ENCODE peak calls at places on chromosome 5, in nine cellular contexts. J is tibial artery; L is neuronal stem cell; C is SK-N-SH; U is foreskin keratinocyte; Y is CD8-positive, alpha-beta T cell; E is GM23338; R is PC-9; P is SJSA1. S is an unnamed sample.

GRCh38 chr5:115842089-115842881 is 550 bp downstream of the AP3S1 start:
- DNase-seq in L (no peak), U (peak; percentile 38), J (no peak), P (peak; percentile 95), Y (peak; percentile 9), C (peak; percentile 90), R (no peak), E (peak; percentile 75), S (peak; percentile 57)

GRCh38 chr5:40669606-40670005 is 10.1 kb upstream of the PTGER4 start:
- DNase-seq in E (no peak), J (no peak), C (no peak), Y (no peak), R (no peak), L (no peak), P (no peak), U (no peak), S (no peak)

GRCh38 chr5:78719504-78720233 is 71.1 kb upstream of the LHFPL2 start:
- DNase-seq in Y (no peak), J (no peak), E (no peak), U (no peak), P (no peak), L (no peak), C (no peak), R (no peak), S (no peak)

GRCh38 chr5:181255836-181256578 is 4.9 kb downstream of the TRIM52 start:
- DNase-seq in J (no peak), U (no peak), P (no peak), L (no peak), C (no peak), Y (no peak), E (no peak), R (no peak), S (no peak)

GRCh38 chr5:3195991-3196390 is 399.6 kb upstream of the IRX1 start:
- DNase-seq in C (no peak), P (no peak), E (peak; percentile 53), U (no peak), L (no peak), J (no peak), R (no peak), Y (no peak), S (no peak)

GRCh38 chr5:124651663-124652513 is 94.6 kb downstream of the ZNF608 start:
- DNase-seq in P (no peak), L (peak; percentile 78), R (peak; percentile 84), U (no peak), Y (no peak), C (peak; percentile 90), E (peak; percentile 87), J (peak; percentile 85), S (peak; percentile 52)

GRCh38 chr5:32312194-32312681 is 501 bp downstream of the MTMR12 start:
- DNase-seq in Y (peak; percentile 37), J (peak; percentile 84), C (peak; percentile 71), U (no peak), E (peak; percentile 68), R (peak; percentile 73), L (peak; percentile 47), P (peak; percentile 40), S (peak; percentile 61)

GRCh38 chr5:7852988-7853387 is 2.1 kb upstream of the CFAP90 start:
- DNase-seq in Y (no peak), P (no peak), C (no peak), L (no peak), J (no peak), E (no peak), R (no peak), U (no peak), S (no peak)

GRCh38 chr5:117800261-117800660 is 1188.1 kb downstream of the DTWD2 start:
- DNase-seq in J (no peak), U (peak; percentile 31), Y (no peak), L (no peak), R (no peak), E (no peak), P (no peak), C (no peak), S (no peak)

GRCh38 chr5:35345222-35345621 is 114.9 kb upstream of the PRLR start:
- DNase-seq in R (no peak), J (no peak), U (no peak), L (no peak), P (no peak), Y (no peak), E (peak; percentile 35), C (no peak), S (peak; percentile 4)

GRCh38 chr5:149724130-149724850 is 5.8 kb upstream of the PPARGC1B start:
- DNase-seq in C (no peak), J (no peak), P (no peak), E (no peak), R (no peak), Y (no peak), U (no peak), L (no peak), S (no peak)

GRCh38 chr5:109958082-109958481 is 268.4 kb downstream of the MAN2A1 start:
- DNase-seq in J (no peak), P (no peak), R (no peak), C (no peak), Y (no peak), E (no peak), L (no peak), U (no peak), S (no peak)

GRCh38 chr5:95754545-95754944 is 23.4 kb downstream of the RHOBTB3 start:
- DNase-seq in Y (no peak), C (no peak), P (no peak), E (no peak), L (no peak), R (no peak), U (no peak), J (no peak), S (no peak)

DNA sequence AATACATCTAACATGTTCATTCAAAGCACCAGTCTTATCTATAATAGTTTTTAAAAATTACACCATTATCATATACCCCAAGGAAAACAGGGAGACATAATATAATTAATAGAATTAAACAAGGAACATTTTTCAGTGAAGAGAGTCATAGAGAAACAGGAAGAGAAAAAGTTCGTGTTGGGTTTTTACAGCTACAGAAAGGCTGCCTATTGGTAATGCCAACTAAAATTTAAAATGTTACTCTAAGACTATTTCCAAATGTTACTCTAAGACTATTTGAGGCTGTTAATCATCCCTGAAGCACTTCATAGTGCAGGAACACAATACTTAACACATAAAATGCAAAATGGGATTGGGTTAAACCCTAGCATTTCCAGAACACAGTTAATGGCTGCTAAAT is 54.6 kb downstream of the OXCT1 start:
- DNase-seq in Y (no peak), E (no peak), U (peak; percentile 3), J (no peak), R (no peak), C (no peak), P (no peak), L (no peak), S (no peak)
- H3K27ac ChIP-seq in Y (no peak overlapping the region), E (no peak overlapping the region), U (no peak overlapping the region), J (peak overlapping the region; percentile 29), R (no peak overlapping the region), C (peak overlapping the region; percentile 22), P (no peak overlapping the region), L (no peak overlapping the region), S (no peak overlapping the region)

GRCh38 chr5:135392256-135392655 is 6.8 kb downstream of the MACROH2A1 start:
- DNase-seq in P (no peak), L (no peak), Y (no peak), J (no peak), C (no peak), R (no peak), U (peak; percentile 35), E (no peak), S (peak; percentile 94)

GRCh38 chr5:135388860-135389435 is 10.1 kb downstream of the MACROH2A1 start:
- DNase-seq in U (no peak), Y (no peak), J (no peak), C (no peak), P (no peak), L (no peak), R (no peak), E (no peak), S (no peak)

GRCh38 chr5:135393229-135393628 is 5.8 kb downstream of the MACROH2A1 start:
- DNase-seq in E (no peak), U (no peak), Y (no peak), C (no peak), J (no peak), R (no peak), L (no peak), P (no peak), S (no peak)

GRCh38 chr5:135391869-135392255 is 7.2 kb downstream of the MACROH2A1 start:
- DNase-seq in U (no peak), P (no peak), J (peak; percentile 79), C (no peak), L (no peak), E (no peak), R (no peak), Y (no peak), S (no peak)

DNA sequence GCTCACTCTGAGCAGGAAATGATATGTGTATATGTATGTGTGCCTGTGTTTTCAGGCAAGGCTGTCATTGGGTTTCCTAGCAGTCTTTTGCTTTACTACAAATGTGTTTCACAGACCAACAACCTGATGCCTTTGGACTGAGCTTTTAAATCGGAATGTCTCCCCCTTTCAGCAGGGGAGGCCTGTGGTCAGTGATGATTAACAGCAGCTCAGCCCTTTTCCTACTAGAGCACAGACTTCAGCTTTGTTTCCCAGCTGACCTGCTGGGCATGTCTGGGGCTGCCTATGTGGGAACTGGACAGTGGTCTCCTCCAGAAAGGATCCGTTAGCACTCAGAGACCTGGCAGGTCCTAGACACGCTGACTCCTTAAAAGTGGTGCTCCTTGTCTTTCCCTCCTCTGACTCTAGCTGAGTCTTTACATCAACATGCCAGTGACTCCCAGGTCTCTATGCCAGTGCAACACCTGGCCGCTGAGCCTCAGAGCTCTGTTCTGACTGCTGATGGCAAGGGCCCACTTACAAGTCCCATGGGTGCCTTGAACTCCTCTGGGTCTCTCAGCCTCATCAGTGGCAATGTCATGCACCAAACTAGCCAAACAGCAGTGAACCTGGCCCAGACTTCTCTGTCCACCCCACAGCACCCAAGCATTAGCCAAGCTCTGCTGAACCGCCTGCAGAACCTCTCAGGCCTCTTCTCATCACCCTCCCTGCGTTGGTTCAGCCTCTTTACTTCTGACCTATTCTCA is 7.7 kb downstream of the MACROH2A1 start:
- DNase-seq in J (no peak), E (no peak), C (no peak), U (peak; percentile 27), Y (no peak), P (peak; percentile 37), R (no peak), L (no peak), S (peak; percentile 70)
- H3K27ac ChIP-seq in J (no peak overlapping the region), E (no peak overlapping the region), C (peak overlapping the region; percentile 76), U (no peak overlapping the region), Y (no peak overlapping the region), P (no peak overlapping the region), R (no peak overlapping the region), L (no peak overlapping the region), S (peak overlapping the region; percentile 52)

GRCh38 chr5:154761062-154761740 is 6.0 kb downstream of the LARP1 start:
- DNase-seq in P (no peak), E (no peak), U (no peak), L (no peak), R (no peak), Y (no peak), J (no peak), C (no peak), S (no peak)
- H3K27ac ChIP-seq in P (no peak overlapping the region), E (peak overlapping the region; percentile 17), U (no peak overlapping the region), L (no peak overlapping the region), R (peak overlapping the region; percentile 24), Y (no peak overlapping the region), J (no peak overlapping the region), C (no peak overlapping the region), S (no peak overlapping the region)

GRCh38 chr5:142725231-142726187 is 39.6 kb upstream of the FGF1 start:
- DNase-seq in U (peak; percentile 47), C (no peak), R (no peak), Y (no peak), E (no peak), L (no peak), P (no peak), J (no peak), S (no peak)
- H3K27ac ChIP-seq in U (peak overlapping the region; percentile 66), C (peak overlapping the region; percentile 43), R (peak overlapping the region; percentile 97), Y (no peak overlapping the region), E (no peak overlapping the region), L (no peak overlapping the region), P (peak overlapping the region; percentile 75), J (peak overlapping the region; percentile 54), S (peak overlapping the region; percentile 70)

S was measured in fibroblast of lung.